ENCODE peak calls at places on chromosome 19, in nine cellular contexts. O is mucosa of descending colon, G is esophagus muscularis mucosa, Q is prostate gland, F is PC-9, L is AG09309, R is endothelial cell, S is HL-60, A is WTC11. Y is an unnamed sample.

GRCh38 chr19:49910179-49910578 is 13.5 kb upstream of the IL4I1 start:
- DNase-seq in F (no peak), Q (no peak), O (no peak), A (no peak), R (no peak), L (no peak), S (no peak), G (no peak), Y (no peak)

GRCh38 chr19:19500975-19501644 is 14.2 kb downstream of the TSSK6 start:
- DNase-seq in Q (no peak), S (no peak), A (no peak), F (no peak), R (no peak), O (no peak), L (no peak), G (no peak), Y (no peak)

GRCh38 chr19:18110833-18111232 is 13.3 kb downstream of the MAST3 start:
- DNase-seq in R (no peak), S (no peak), A (peak), L (no peak), F (no peak), O (peak), G (no peak), Q (no peak), Y (no peak)

GRCh38 chr19:57651654-57651996 is 17.1 kb upstream of the ZSCAN4 start:
- DNase-seq in Q (no peak), F (no peak), R (no peak), G (peak), O (no peak), S (no peak), L (no peak), A (no peak), Y (no peak)

GRCh38 chr19:40407714-40408600 is 5.2 kb downstream of the PRX start:
- DNase-seq in R (no peak), L (no peak), A (no peak), Q (no peak), F (no peak), S (peak), G (no peak), O (no peak), Y (no peak)

GRCh38 chr19:35733180-35734125 is 8.8 kb downstream of the IGFLR1 start:
- DNase-seq in S (no peak), A (no peak), G (no peak), L (no peak), Q (no peak), O (peak), F (no peak), R (no peak), Y (no peak)

GRCh38 chr19:2627319-2627829 is 75.1 kb downstream of the GNG7 start:
- DNase-seq in S (peak), R (no peak), F (peak), O (peak), L (peak), A (no peak), G (peak), Q (peak), Y (peak)

GRCh38 chr19:17296278-17296677 is 6.9 kb downstream of the ABHD8 start:
- DNase-seq in R (no peak), L (no peak), G (peak), A (no peak), S (no peak), F (peak), Q (no peak), O (no peak), Y (no peak)

GRCh38 chr19:7874080-7874856 is at the start of gene PRR36:
- DNase-seq in Q (peak), O (no peak), G (no peak), L (no peak), F (peak), S (no peak), R (peak), A (peak), Y (no peak)

GRCh38 chr19:36245210-36246005 is 30.5 kb downstream of the ZNF146 start:
- DNase-seq in A (peak), Q (no peak), R (no peak), O (no peak), S (no peak), F (no peak), L (no peak), G (no peak), Y (no peak)

GRCh38 chr19:29285878-29286277 is 72.9 kb upstream of the UQCRFS1 start:
- DNase-seq in S (peak), F (no peak), A (peak), R (peak), O (no peak), L (no peak), G (no peak), Q (no peak), Y (no peak)

GRCh38 chr19:8367327-8368001 is 3.5 kb downstream of the ANGPTL4 start:
- DNase-seq in L (peak), O (peak), S (no peak), R (peak), F (peak), G (no peak), Q (peak), A (peak), Y (peak)

GRCh38 chr19:2479556-2480194 is 3.7 kb downstream of the GADD45B start:
- DNase-seq in A (no peak), R (no peak), F (no peak), Q (no peak), O (no peak), S (no peak), L (no peak), G (no peak), Y (no peak)

GRCh38 chr19:36110487-36111199 is at the start of gene OVOL3:
- DNase-seq in L (no peak), F (no peak), R (no peak), G (no peak), Q (no peak), A (peak), O (no peak), S (no peak), Y (no peak)

GRCh38 chr19:2552859-2553258 is 76.9 kb downstream of the GADD45B start:
- DNase-seq in O (no peak), F (no peak), G (no peak), L (no peak), Q (no peak), A (no peak), R (no peak), S (peak), Y (no peak)

GRCh38 chr19:2451741-2452140 is 5.0 kb downstream of the LMNB2 start:
- DNase-seq in G (no peak), R (no peak), F (no peak), L (no peak), O (no peak), Q (no peak), A (no peak), S (no peak), Y (no peak)

GRCh38 chr19:30065680-30066606 is 123.9 kb downstream of the URI1 start:
- DNase-seq in F (no peak), O (no peak), S (no peak), R (no peak), G (no peak), Q (no peak), L (no peak), A (no peak), Y (no peak)

GRCh38 chr19:30855475-30855874 is 483.3 kb downstream of the ZNF536 start:
- DNase-seq in F (no peak), L (no peak), R (no peak), G (peak), A (no peak), O (no peak), Q (no peak), S (no peak), Y (no peak)

GRCh38 chr19:5333581-5334365 is 6.8 kb downstream of the PTPRS start:
- DNase-seq in G (no peak), O (no peak), Q (no peak), A (no peak), L (no peak), S (no peak), R (no peak), F (no peak), Y (no peak)

GRCh38 chr19:3178377-3178972 is at the start of gene S1PR4:
- DNase-seq in S (peak), O (peak), A (no peak), Q (no peak), G (no peak), R (no peak), F (no peak), L (no peak), Y (no peak)

GRCh38 chr19:10766681-10767201 is 48.9 kb downstream of the DNM2 start:
- DNase-seq in S (no peak), A (no peak), F (no peak), G (no peak), O (no peak), L (no peak), Q (no peak), R (no peak), Y (no peak)

GRCh38 chr19:19594371-19594770 is 24.1 kb downstream of the PBX4 start:
- DNase-seq in S (no peak), O (no peak), L (no peak), F (peak), R (no peak), G (no peak), Q (no peak), A (no peak), Y (no peak)

GRCh38 chr19:18091217-18091608 is 4.5 kb upstream of the IL12RB1 start:
- DNase-seq in G (no peak), S (peak), Q (no peak), R (no peak), L (no peak), F (no peak), A (no peak), O (peak), Y (no peak)

GRCh38 chr19:49528211-49528771 is 488 bp downstream of the RCN3 start:
- DNase-seq in A (peak), S (no peak), R (no peak), F (no peak), O (no peak), G (no peak), Q (no peak), L (peak), Y (no peak)

GRCh38 chr19:56839665-56840451 is 668 bp downstream of the PEG3 start:
- DNase-seq in L (no peak), S (peak), G (peak), R (no peak), A (no peak), Q (no peak), F (no peak), O (peak), Y (peak)

GRCh38 chr19:58021541-58022282 is 12.1 kb upstream of the ZSCAN1 start:
- DNase-seq in L (peak), O (no peak), S (peak), R (no peak), G (no peak), Q (peak), F (peak), A (peak), Y (no peak)

GRCh38 chr19:3658823-3659745 is 32.5 kb upstream of the CACTIN start:
- DNase-seq in G (no peak), A (no peak), Q (no peak), S (no peak), F (no peak), R (no peak), L (no peak), O (no peak), Y (no peak)

GRCh38 chr19:33256266-33256665 is 30.6 kb upstream of the SLC7A10 start:
- DNase-seq in O (no peak), G (no peak), S (no peak), Q (no peak), A (no peak), F (no peak), R (no peak), L (no peak), Y (no peak)

GRCh38 chr19:38993271-38993670 is 17.7 kb upstream of the FBXO17 start:
- DNase-seq in R (no peak), S (no peak), L (no peak), O (no peak), G (no peak), F (no peak), Q (no peak), A (no peak), Y (no peak)

GRCh38 chr19:45715139-45715538 is 15.6 kb downstream of the FBXO46 start:
- DNase-seq in S (no peak), F (no peak), G (no peak), Q (no peak), A (no peak), R (no peak), O (no peak), L (no peak), Y (no peak)

GRCh38 chr19:45716314-45717130 is 14.2 kb downstream of the FBXO46 start:
- DNase-seq in Q (peak), O (no peak), S (peak), R (no peak), F (peak), G (no peak), A (no peak), L (no peak), Y (no peak)

GRCh38 chr19:45713141-45713540 is 17.6 kb downstream of the FBXO46 start:
- DNase-seq in O (peak), R (no peak), L (no peak), Q (no peak), S (no peak), F (no peak), G (no peak), A (no peak), Y (no peak)

GRCh38 chr19:45717983-45718650 is 12.6 kb downstream of the FBXO46 start:
- DNase-seq in R (no peak), Q (no peak), F (no peak), S (no peak), O (no peak), G (no peak), L (no peak), A (no peak), Y (no peak)

GRCh38 chr19:45717131-45717982 is 13.3 kb downstream of the FBXO46 start:
- DNase-seq in O (peak), Q (peak), A (peak), L (peak), G (peak), S (peak), R (peak), F (peak), Y (peak)
- TF ChIP-seq CTCF in O (no peak), Q (peak), A (no peak), L (peak), G (no peak), S (no peak), R (no peak), F (no peak), Y (peak)

GRCh38 chr19:15299568-15300409 is 32.5 kb downstream of the BRD4 start:
- DNase-seq in O (no peak), F (no peak), A (no peak), R (no peak), L (peak), S (no peak), Q (no peak), G (no peak), Y (no peak)

GRCh38 chr19:15296841-15297415 is 35.4 kb downstream of the BRD4 start:
- DNase-seq in L (no peak), R (no peak), S (no peak), G (no peak), F (no peak), O (no peak), Q (no peak), A (no peak), Y (no peak)

GRCh38 chr19:15296353-15296752 is 36.0 kb downstream of the BRD4 start:
- DNase-seq in S (no peak), L (no peak), Q (no peak), R (no peak), F (no peak), O (no peak), A (no peak), G (no peak), Y (no peak)

GRCh38 chr19:15298847-15299567 is 33.3 kb downstream of the BRD4 start:
- DNase-seq in A (no peak), Q (no peak), G (no peak), L (no peak), F (no peak), S (no peak), O (no peak), R (no peak), Y (no peak)

DNA sequence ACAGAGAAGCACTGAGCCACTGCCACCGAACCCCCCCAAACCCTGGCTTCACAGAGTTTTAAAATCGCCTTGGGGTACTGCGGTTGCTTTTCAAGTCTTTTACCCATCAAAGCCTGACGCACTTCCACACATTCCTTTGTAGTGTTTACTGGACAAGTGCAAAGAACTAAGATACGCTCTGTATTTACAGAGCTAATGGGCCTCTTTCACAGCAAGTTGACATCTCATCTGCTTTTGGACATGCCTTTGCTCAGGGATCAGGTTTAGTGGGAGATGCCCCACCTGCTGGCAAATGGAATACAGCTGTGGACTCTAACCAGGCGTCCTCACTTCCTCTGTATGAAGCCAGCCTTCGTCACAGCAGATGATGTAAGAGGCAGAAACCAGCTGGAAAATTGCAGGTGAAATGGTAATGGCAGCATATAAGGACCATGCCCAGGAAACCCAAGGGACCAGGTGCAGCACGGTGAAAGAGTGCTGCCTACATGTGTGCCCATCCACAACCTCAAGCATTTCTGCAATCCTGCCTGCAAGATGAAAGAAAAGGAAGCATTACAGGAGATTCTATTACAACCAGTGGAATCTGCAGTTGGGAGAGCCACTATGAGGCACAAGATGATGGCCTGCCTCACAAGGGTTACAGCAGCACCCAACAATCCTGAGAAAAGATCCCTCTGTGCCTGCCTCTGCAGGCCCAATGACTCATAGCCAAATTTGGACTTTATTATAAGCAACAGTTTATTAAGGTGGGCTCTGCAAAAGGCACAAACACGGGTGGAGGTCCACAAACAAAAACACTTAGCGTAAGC is 34.7 kb downstream of the BRD4 start:
- DNase-seq in L (peak), G (no peak), F (no peak), O (no peak), R (no peak), Q (peak), A (peak), S (peak), Y (peak)
- TF ChIP-seq CTCF in L (no peak), G (no peak), F (no peak), O (no peak), R (no peak), Q (no peak), A (no peak), S (no peak), Y (peak)

GRCh38 chr19:48395499-48395898 is 2.0 kb downstream of the GRIN2D start:
- DNase-seq in G (no peak), Q (no peak), R (no peak), L (no peak), A (no peak), O (no peak), S (no peak), F (no peak), Y (no peak)

GRCh38 chr19:48393196-48393558 is 291 bp upstream of the GRIN2D start:
- DNase-seq in S (no peak), L (no peak), G (no peak), R (no peak), A (no peak), F (no peak), Q (no peak), O (no peak), Y (no peak)

GRCh38 chr19:48395170-48395455 is 1.6 kb downstream of the GRIN2D start:
- DNase-seq in L (no peak), G (no peak), Q (no peak), R (no peak), F (no peak), S (no peak), A (no peak), O (no peak), Y (no peak)

GRCh38 chr19:48394331-48395169 is 1.1 kb downstream of the GRIN2D start:
- DNase-seq in G (no peak), R (no peak), Q (no peak), S (no peak), O (no peak), A (no peak), L (no peak), F (peak), Y (no peak)

DNA sequence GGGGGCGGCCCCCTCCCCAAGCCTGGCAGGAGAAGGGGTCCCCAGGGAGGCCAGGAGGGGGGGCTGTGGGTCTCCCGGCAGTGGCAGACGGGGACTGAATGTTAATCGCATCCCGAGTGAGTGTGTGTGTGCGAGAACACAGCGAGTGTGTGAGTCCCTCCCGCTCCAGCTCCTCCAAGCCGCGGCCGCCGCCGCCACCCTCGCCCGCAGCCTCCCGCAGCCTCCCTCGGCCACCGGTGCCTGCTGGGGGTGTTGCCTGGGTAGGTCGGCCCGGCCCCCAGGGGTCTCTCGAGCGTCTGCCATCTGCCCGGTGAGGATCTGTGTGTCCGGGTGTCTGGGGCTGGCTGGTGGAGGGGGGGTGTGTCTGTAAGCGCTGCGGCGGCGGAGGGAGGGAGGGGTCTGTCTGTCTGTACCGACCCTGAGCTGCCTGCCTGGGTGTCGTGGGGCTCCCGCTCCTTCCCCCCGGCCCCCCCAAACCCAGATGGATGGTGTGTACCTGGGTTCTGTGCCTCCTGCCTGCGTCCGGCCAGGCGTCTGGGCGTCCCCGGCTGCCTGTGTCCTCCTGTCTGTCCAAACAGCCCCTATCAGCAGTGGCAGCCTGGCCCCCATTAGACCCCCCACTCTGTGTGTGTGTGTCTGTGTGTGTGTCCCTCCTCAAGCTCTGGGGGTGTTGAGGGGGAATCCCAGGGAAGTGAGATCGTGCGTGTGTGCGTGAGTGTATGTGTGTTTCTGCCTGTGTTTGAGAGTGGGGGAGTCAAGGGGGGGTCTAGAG is at the start of gene GRIN2D:
- DNase-seq in Q (no peak), G (no peak), A (peak), F (no peak), S (no peak), R (peak), L (no peak), O (peak), Y (no peak)
- TF ChIP-seq CTCF in Q (no peak), G (no peak), A (no peak), F (no peak), S (no peak), R (no peak), L (no peak), O (no peak), Y (peak)

GRCh38 chr19:54432144-54432738 is 16.8 kb upstream of the LENG8 start:
- DNase-seq in O (no peak), L (no peak), G (no peak), F (peak), S (no peak), A (no peak), Q (peak), R (no peak), Y (no peak)

GRCh38 chr19:54431255-54431838 is 16.1 kb downstream of the TTYH1 start:
- DNase-seq in L (no peak), Q (peak), O (no peak), S (no peak), A (no peak), G (no peak), R (no peak), F (peak), Y (no peak)

GRCh38 chr19:54429545-54430227 is 14.4 kb downstream of the TTYH1 start:
- DNase-seq in S (no peak), R (no peak), O (no peak), G (no peak), F (no peak), A (no peak), Q (no peak), L (no peak), Y (no peak)

GRCh38 chr19:54429176-54429495 is 13.9 kb downstream of the TTYH1 start:
- DNase-seq in S (no peak), Q (no peak), A (no peak), L (no peak), O (no peak), G (no peak), R (no peak), F (no peak), Y (no peak)

GRCh38 chr19:54430306-54431254 is 15.3 kb downstream of the TTYH1 start:
- DNase-seq in O (no peak), L (no peak), Q (peak), R (peak), A (peak), G (no peak), F (peak), S (peak), Y (no peak)
- TF ChIP-seq CTCF in O (no peak), L (no peak), Q (no peak), R (no peak), A (no peak), G (no peak), F (peak), S (no peak), Y (no peak)

Y was measured in AG09319.